ENCODE peak calls at places on chromosome 13, in nine cellular contexts. One of them, this sample, is unnamed.

GRCh38 chr13:100811431-100811830 is 136.8 kb upstream of the TMTC4 start:
- DNase-seq in HL-60: no peak
- DNase-seq in breast epithelium: no peak
- DNase-seq in GM23338: no peak
- DNase-seq in transverse colon: no peak
- DNase-seq in GM12891: no peak
- DNase-seq in HepG2: no peak
- DNase-seq in prostate gland: no peak
- DNase-seq in HCT116: no peak
- DNase-seq in this sample: no peak

GRCh38 chr13:38582133-38582532 is 104.7 kb upstream of the FREM2 start:
- DNase-seq in prostate gland: peak
- DNase-seq in HCT116: no peak
- DNase-seq in GM23338: peak
- DNase-seq in HepG2: peak
- DNase-seq in transverse colon: no peak
- DNase-seq in HL-60: no peak
- DNase-seq in breast epithelium: no peak
- DNase-seq in GM12891: no peak
- DNase-seq in this sample: no peak

GRCh38 chr13:27915301-27916207 is 4.2 kb upstream of the PDX1 start:
- DNase-seq in transverse colon: no peak
- DNase-seq in HCT116: no peak
- DNase-seq in prostate gland: no peak
- DNase-seq in HL-60: no peak
- DNase-seq in breast epithelium: no peak
- DNase-seq in HepG2: no peak
- DNase-seq in GM12891: no peak
- DNase-seq in GM23338: peak
- DNase-seq in this sample: no peak

GRCh38 chr13:44972956-44973581 is 16.2 kb downstream of the NUFIP1 start:
- DNase-seq in GM12891: no peak
- DNase-seq in prostate gland: no peak
- DNase-seq in HCT116: peak
- DNase-seq in HL-60: no peak
- DNase-seq in GM23338: peak
- DNase-seq in HepG2: peak
- DNase-seq in breast epithelium: no peak
- DNase-seq in transverse colon: no peak
- DNase-seq in this sample: no peak

GRCh38 chr13:90177519-90177918 is 1170.0 kb upstream of the MIR17HG start:
- DNase-seq in GM12891: no peak
- DNase-seq in HL-60: no peak
- DNase-seq in breast epithelium: no peak
- DNase-seq in transverse colon: no peak
- DNase-seq in HepG2: no peak
- DNase-seq in HCT116: no peak
- DNase-seq in prostate gland: no peak
- DNase-seq in GM23338: no peak
- DNase-seq in this sample: no peak

GRCh38 chr13:45718992-45719391 is 16.9 kb downstream of the CBY2 start:
- DNase-seq in breast epithelium: no peak
- DNase-seq in HepG2: no peak
- DNase-seq in HCT116: no peak
- DNase-seq in GM23338: peak
- DNase-seq in transverse colon: no peak
- DNase-seq in HL-60: no peak
- DNase-seq in GM12891: no peak
- DNase-seq in prostate gland: no peak
- DNase-seq in this sample: no peak

GRCh38 chr13:111967572-111968201 is 99.3 kb upstream of the SOX1 start:
- DNase-seq in GM12891: no peak
- DNase-seq in HepG2: no peak
- DNase-seq in breast epithelium: no peak
- DNase-seq in transverse colon: no peak
- DNase-seq in prostate gland: no peak
- DNase-seq in HCT116: no peak
- DNase-seq in GM23338: no peak
- DNase-seq in HL-60: no peak
- DNase-seq in this sample: no peak

GRCh38 chr13:108033800-108034707 is 181.3 kb downstream of the LIG4 start:
- DNase-seq in GM12891: no peak
- DNase-seq in transverse colon: no peak
- DNase-seq in prostate gland: no peak
- DNase-seq in GM23338: no peak
- DNase-seq in HepG2: peak
- DNase-seq in HL-60: no peak
- DNase-seq in breast epithelium: no peak
- DNase-seq in HCT116: no peak
- DNase-seq in this sample: no peak

GRCh38 chr13:59266478-59267063 is 897.2 kb downstream of the DIAPH3 start:
- DNase-seq in GM12891: no peak
- DNase-seq in transverse colon: no peak
- DNase-seq in HepG2: no peak
- DNase-seq in prostate gland: no peak
- DNase-seq in HL-60: no peak
- DNase-seq in HCT116: no peak
- DNase-seq in GM23338: no peak
- DNase-seq in breast epithelium: no peak
- DNase-seq in this sample: no peak

GRCh38 chr13:66780814-66781213 is 449.3 kb downstream of the PCDH9 start:
- DNase-seq in breast epithelium: no peak
- DNase-seq in HL-60: no peak
- DNase-seq in transverse colon: no peak
- DNase-seq in HCT116: no peak
- DNase-seq in HepG2: no peak
- DNase-seq in GM23338: no peak
- DNase-seq in prostate gland: no peak
- DNase-seq in GM12891: no peak
- DNase-seq in this sample: no peak

GRCh38 chr13:65034266-65034665 is 2195.9 kb downstream of the PCDH9 start:
- DNase-seq in transverse colon: no peak
- DNase-seq in GM23338: no peak
- DNase-seq in prostate gland: no peak
- DNase-seq in breast epithelium: no peak
- DNase-seq in HCT116: no peak
- DNase-seq in HepG2: no peak
- DNase-seq in GM12891: no peak
- DNase-seq in HL-60: no peak
- DNase-seq in this sample: no peak

GRCh38 chr13:97855570-97855970 is 97.9 kb upstream of the IPO5 start:
- DNase-seq in GM12891: no peak
- DNase-seq in breast epithelium: no peak
- DNase-seq in prostate gland: peak
- DNase-seq in GM23338: peak
- DNase-seq in transverse colon: peak
- DNase-seq in HepG2: peak
- DNase-seq in HCT116: peak
- DNase-seq in HL-60: peak
- DNase-seq in this sample: no peak

GRCh38 chr13:92959790-92960189 is 266.8 kb upstream of the GPC6 start:
- DNase-seq in prostate gland: no peak
- DNase-seq in HL-60: no peak
- DNase-seq in GM23338: no peak
- DNase-seq in HCT116: no peak
- DNase-seq in GM12891: no peak
- DNase-seq in HepG2: no peak
- DNase-seq in breast epithelium: no peak
- DNase-seq in transverse colon: no peak
- DNase-seq in this sample: no peak

GRCh38 chr13:30607908-30608307 is 9.8 kb upstream of the USPL1 start:
- DNase-seq in prostate gland: no peak
- DNase-seq in HL-60: no peak
- DNase-seq in breast epithelium: no peak
- DNase-seq in GM23338: no peak
- DNase-seq in HepG2: no peak
- DNase-seq in HCT116: no peak
- DNase-seq in GM12891: peak
- DNase-seq in transverse colon: peak
- DNase-seq in this sample: peak

GRCh38 chr13:44668707-44669106 is 92.6 kb upstream of the TSC22D1 start:
- DNase-seq in HL-60: no peak
- DNase-seq in GM23338: no peak
- DNase-seq in prostate gland: no peak
- DNase-seq in transverse colon: no peak
- DNase-seq in breast epithelium: no peak
- DNase-seq in HepG2: no peak
- DNase-seq in GM12891: no peak
- DNase-seq in HCT116: no peak
- DNase-seq in this sample: no peak

GRCh38 chr13:21670883-21671792 is at the start of gene FGF9:
- DNase-seq in HL-60: peak
- DNase-seq in HCT116: peak
- DNase-seq in GM23338: peak
- DNase-seq in breast epithelium: no peak
- DNase-seq in GM12891: peak
- DNase-seq in transverse colon: peak
- DNase-seq in prostate gland: peak
- DNase-seq in HepG2: peak
- DNase-seq in this sample: peak
- TF ChIP-seq POLR2AphosphoS5 in HL-60: no peak
- TF ChIP-seq POLR2AphosphoS5 in HCT116: peak
- TF ChIP-seq POLR2AphosphoS5 in GM23338: no peak
- TF ChIP-seq POLR2AphosphoS5 in breast epithelium: no peak
- TF ChIP-seq POLR2AphosphoS5 in GM12891: no peak
- TF ChIP-seq POLR2AphosphoS5 in transverse colon: peak
- TF ChIP-seq POLR2AphosphoS5 in prostate gland: peak
- TF ChIP-seq POLR2AphosphoS5 in HepG2: no peak
- TF ChIP-seq POLR2AphosphoS5 in this sample: peak

GRCh38 chr13:105773241-105773640 is 762.2 kb downstream of the EFNB2 start:
- DNase-seq in GM23338: no peak
- DNase-seq in GM12891: no peak
- DNase-seq in transverse colon: no peak
- DNase-seq in breast epithelium: no peak
- DNase-seq in HL-60: no peak
- DNase-seq in prostate gland: no peak
- DNase-seq in HepG2: no peak
- DNase-seq in HCT116: no peak
- DNase-seq in this sample: no peak
- TF ChIP-seq POLR2AphosphoS5 in GM23338: no peak
- TF ChIP-seq POLR2AphosphoS5 in GM12891: no peak
- TF ChIP-seq POLR2AphosphoS5 in transverse colon: no peak
- TF ChIP-seq POLR2AphosphoS5 in breast epithelium: no peak
- TF ChIP-seq POLR2AphosphoS5 in HL-60: no peak
- TF ChIP-seq POLR2AphosphoS5 in prostate gland: no peak
- TF ChIP-seq POLR2AphosphoS5 in HepG2: no peak
- TF ChIP-seq POLR2AphosphoS5 in HCT116: no peak
- TF ChIP-seq POLR2AphosphoS5 in this sample: no peak

GRCh38 chr13:78714717-78715116 is 55.8 kb upstream of the OBI1 start:
- DNase-seq in GM23338: no peak
- DNase-seq in transverse colon: no peak
- DNase-seq in breast epithelium: no peak
- DNase-seq in HepG2: no peak
- DNase-seq in prostate gland: no peak
- DNase-seq in HCT116: no peak
- DNase-seq in GM12891: no peak
- DNase-seq in HL-60: no peak
- DNase-seq in this sample: no peak
- TF ChIP-seq POLR2AphosphoS5 in GM23338: no peak
- TF ChIP-seq POLR2AphosphoS5 in transverse colon: no peak
- TF ChIP-seq POLR2AphosphoS5 in breast epithelium: no peak
- TF ChIP-seq POLR2AphosphoS5 in HepG2: no peak
- TF ChIP-seq POLR2AphosphoS5 in prostate gland: no peak
- TF ChIP-seq POLR2AphosphoS5 in HCT116: no peak
- TF ChIP-seq POLR2AphosphoS5 in GM12891: no peak
- TF ChIP-seq POLR2AphosphoS5 in HL-60: no peak
- TF ChIP-seq POLR2AphosphoS5 in this sample: no peak

GRCh38 chr13:110099922-110100321 is 207.0 kb downstream of the COL4A1 start:
- DNase-seq in GM12891: no peak
- DNase-seq in GM23338: no peak
- DNase-seq in prostate gland: no peak
- DNase-seq in HCT116: no peak
- DNase-seq in HepG2: no peak
- DNase-seq in breast epithelium: no peak
- DNase-seq in transverse colon: no peak
- DNase-seq in HL-60: no peak
- DNase-seq in this sample: no peak
- TF ChIP-seq POLR2AphosphoS5 in GM12891: no peak
- TF ChIP-seq POLR2AphosphoS5 in GM23338: no peak
- TF ChIP-seq POLR2AphosphoS5 in prostate gland: no peak
- TF ChIP-seq POLR2AphosphoS5 in HCT116: no peak
- TF ChIP-seq POLR2AphosphoS5 in HepG2: no peak
- TF ChIP-seq POLR2AphosphoS5 in breast epithelium: no peak
- TF ChIP-seq POLR2AphosphoS5 in transverse colon: no peak
- TF ChIP-seq POLR2AphosphoS5 in HL-60: no peak
- TF ChIP-seq POLR2AphosphoS5 in this sample: no peak

This sample was measured in stomach.